ENCODE peak calls at places on chromosomes 16 and 17, in ten cellular contexts. X is colonic mucosa; Y is fibroblast of lung; B is HAP-1; E is trophoblast cell; Q is CD8-positive, alpha-beta memory T cell; M is heart left ventricle; Z is upper lobe of right lung; S is mammary epithelial cell; L is pancreas. K is an unnamed sample. For H3K4me1, the result is how much of the 10 kb centered on the place peaks cover.

GRCh38 chr17:978110-979093 is 1.2 kb downstream of the NXN start:
- DNase-seq in Q (peak), Z (peak), B (peak), E (no peak), M (peak), L (peak), S (peak), Y (peak), X (no peak), K (no peak)

GRCh38 chr17:13735444-13735843 is 133.7 kb upstream of the HS3ST3A1 start:
- DNase-seq in L (no peak), Y (peak), M (no peak), S (no peak), B (no peak), Q (no peak), X (no peak), E (no peak), Z (no peak), K (no peak)

GRCh38 chr17:21460358-21460757 is 84.2 kb downstream of the KCNJ12 start:
- DNase-seq in B (no peak), Q (no peak), S (no peak), E (no peak), X (no peak), M (no peak), Y (peak), Z (no peak), L (no peak), K (peak)

GRCh38 chr16:4103741-4104140 is 12.5 kb downstream of the ADCY9 start:
- DNase-seq in E (no peak), M (no peak), B (no peak), S (no peak), X (no peak), Q (no peak), L (no peak), Z (no peak), Y (peak), K (no peak)

GRCh38 chr17:33689725-33690124 is 396.6 kb upstream of the ASIC2 start:
- DNase-seq in M (no peak), X (no peak), Y (no peak), S (no peak), Z (no peak), Q (no peak), L (no peak), E (peak), B (no peak), K (no peak)

GRCh38 chr17:80637286-80637703 is 92.7 kb downstream of the RPTOR start:
- DNase-seq in X (no peak), Y (no peak), E (no peak), B (no peak), Z (no peak), S (no peak), Q (no peak), L (no peak), M (no peak), K (no peak)

GRCh38 chr17:64276961-64277505 is 14.0 kb upstream of the TEX2 start:
- DNase-seq in L (no peak), M (no peak), S (no peak), Y (no peak), E (peak), B (no peak), Q (no peak), X (no peak), Z (no peak), K (no peak)

GRCh38 chr16:54931041-54931756 is 534 bp downstream of the IRX5 start:
- DNase-seq in X (no peak), E (no peak), S (peak), Q (no peak), M (peak), Y (peak), B (peak), L (no peak), Z (peak), K (peak)

GRCh38 chr17:13403982-13404931 is 197.5 kb downstream of the HS3ST3A1 start:
- DNase-seq in L (no peak), X (no peak), B (no peak), Z (no peak), E (no peak), Q (no peak), M (no peak), S (no peak), Y (no peak), K (no peak)

GRCh38 chr17:82692268-82692667 is 6.2 kb downstream of the RAB40B start:
- DNase-seq in L (no peak), Z (no peak), S (no peak), E (no peak), X (no peak), Y (no peak), Q (no peak), M (no peak), B (no peak), K (no peak)

GRCh38 chr17:29212681-29213121 is 32.5 kb upstream of the MYO18A start:
- DNase-seq in S (peak), Q (no peak), X (no peak), M (no peak), L (no peak), B (no peak), E (peak), Y (no peak), Z (no peak), K (no peak)

GRCh38 chr16:21260870-21261791 is 17.0 kb downstream of the CRYM start:
- DNase-seq in L (peak), B (no peak), S (peak), X (peak), Q (no peak), Y (peak), Z (no peak), E (no peak), M (no peak), K (peak)

GRCh38 chr16:30472328-30472942 is at the start of gene ITGAL:
- DNase-seq in Y (no peak), X (peak), S (no peak), M (peak), Z (peak), E (peak), Q (peak), B (no peak), L (no peak), K (peak)

GRCh38 chr17:70426752-70427151 is 257.4 kb downstream of the KCNJ2 start:
- DNase-seq in M (no peak), E (no peak), Y (no peak), S (no peak), Q (no peak), L (no peak), B (no peak), X (no peak), Z (no peak), K (no peak)

GRCh38 chr17:16363749-16364536 is 10.7 kb upstream of the CENPV start:
- DNase-seq in Q (peak), B (peak), Z (peak), M (peak), E (peak), Y (peak), L (peak), X (peak), S (peak), K (no peak)

GRCh38 chr16:48164907-48165715 is 9.3 kb upstream of the ABCC12 start:
- DNase-seq in Y (peak), X (peak), E (peak), Q (peak), L (peak), Z (peak), M (peak), S (peak), B (peak), K (peak)

GRCh38 chr17:65783845-65784334 is 222.4 kb upstream of the AXIN2 start:
- DNase-seq in B (no peak), E (peak), L (no peak), S (peak), M (no peak), Q (no peak), Z (no peak), Y (peak), X (peak), K (no peak)

GRCh38 chr16:19116711-19117449 is 3.1 kb downstream of the ITPRIPL2 start:
- DNase-seq in Z (no peak), Q (no peak), B (no peak), M (no peak), E (peak), L (no peak), X (no peak), S (peak), Y (peak), K (no peak)

GRCh38 chr16:73056383-73056782 is 8.5 kb upstream of the ZFHX3 start:
- DNase-seq in E (no peak), L (no peak), B (no peak), S (no peak), Z (no peak), X (no peak), Q (no peak), Y (no peak), M (no peak), K (no peak)

GRCh38 chr16:50708373-50709060 is 15.1 kb downstream of the NOD2 start:
- DNase-seq in M (no peak), B (no peak), Q (no peak), Z (no peak), S (no peak), L (no peak), X (no peak), Y (no peak), E (no peak), K (no peak)

GRCh38 chr17:835263-835662 is 53.1 kb downstream of the MRM3 start:
- DNase-seq in M (no peak), X (no peak), Z (no peak), Y (peak), L (no peak), E (peak), S (peak), B (no peak), Q (no peak), K (no peak)

GRCh38 chr17:75517277-75517865 is 1.0 kb downstream of the TSEN54 start:
- DNase-seq in S (no peak), E (no peak), X (peak), M (no peak), B (peak), Z (peak), Y (no peak), L (no peak), Q (peak), K (no peak)

GRCh38 chr17:74369221-74369620 is 1.9 kb downstream of the GPR142 start:
- DNase-seq in E (no peak), M (peak), L (no peak), S (no peak), B (peak), Z (peak), Q (no peak), Y (no peak), X (peak), K (no peak)

GRCh38 chr17:64103751-64104364 is 26.1 kb downstream of the ERN1 start:
- DNase-seq in Z (no peak), L (no peak), Y (peak), X (no peak), M (no peak), S (peak), B (no peak), E (peak), Q (no peak), K (no peak)

GRCh38 chr17:73510981-73511442 is 133.2 kb downstream of the SDK2 start:
- DNase-seq in E (no peak), Z (no peak), Y (no peak), S (no peak), B (peak), Q (no peak), X (no peak), L (no peak), M (no peak), K (no peak)

GRCh38 chr16:5032748-5033167 is 977 bp downstream of the NAGPA start:
- DNase-seq in Y (no peak), S (no peak), Z (no peak), E (no peak), Q (no peak), B (no peak), X (peak), L (no peak), M (no peak), K (no peak)

GRCh38 chr17:74012465-74012864 is 191.0 kb upstream of the RPL38 start:
- DNase-seq in Q (peak), X (no peak), Y (no peak), E (no peak), Z (no peak), M (no peak), S (no peak), B (no peak), L (no peak), K (no peak)

GRCh38 chr16:19697756-19698318 is 20.2 kb downstream of the KNOP1 start:
- DNase-seq in S (no peak), M (no peak), Q (no peak), Y (no peak), L (peak), X (peak), E (peak), B (no peak), Z (no peak), K (no peak)

GRCh38 chr17:7562208-7562605 is 488 bp downstream of the SENP3 start:
- DNase-seq in S (no peak), L (no peak), Y (no peak), Q (no peak), X (no peak), E (no peak), M (no peak), B (no peak), Z (no peak), K (no peak)
- H3K4me1 ChIP-seq in S (under half), L (under half), Y (under half), Q (under half), X (under half), E (under half), M (under half), B (under half), Z (under half), K (under half)

DNA sequence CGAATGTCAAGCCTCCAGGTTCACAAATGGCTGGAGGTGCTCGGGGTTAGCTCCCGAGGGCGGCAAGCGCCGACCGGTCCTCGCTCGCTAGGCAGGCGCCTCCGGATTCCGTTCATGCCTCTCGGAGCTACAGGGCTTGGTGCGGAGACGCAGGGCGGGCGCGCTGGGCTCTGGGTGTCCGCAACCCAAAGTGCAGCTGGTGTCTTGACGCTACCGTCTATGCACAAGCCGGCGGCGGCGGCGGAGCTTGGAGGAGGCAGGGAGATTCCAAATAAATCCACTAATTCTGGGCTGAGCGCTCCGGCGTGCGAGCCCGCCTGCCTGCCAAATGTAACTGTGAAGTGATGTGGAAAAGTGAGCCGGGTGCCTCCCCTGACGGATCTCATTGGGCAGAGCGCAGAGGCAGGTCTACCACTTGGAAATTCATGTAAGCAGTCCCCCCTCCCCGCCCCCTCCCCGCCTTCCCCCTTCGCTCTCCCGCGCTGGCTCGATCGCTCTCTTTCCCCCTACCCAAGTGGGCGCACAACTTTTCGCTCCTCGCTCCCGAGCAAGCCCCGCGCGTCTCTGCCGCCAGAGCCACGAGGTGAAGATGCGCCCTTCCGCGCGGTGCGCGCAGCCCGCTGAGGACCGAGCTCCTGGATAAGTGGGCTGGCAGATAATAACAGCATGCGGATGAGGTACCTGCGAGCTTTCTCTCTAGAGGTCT is at the start of gene CDH8:
- DNase-seq in X (no peak), M (no peak), Y (peak), S (peak), Z (peak), Q (no peak), L (no peak), E (peak), B (no peak), K (no peak)
- H3K4me3 ChIP-seq in X (no peak), M (peak), Y (no peak), S (peak), Z (no peak), Q (no peak), L (no peak), E (peak), B (no peak), K (peak)

GRCh38 chr16:74575805-74576643 is 30.9 kb downstream of the GLG1 start:
- DNase-seq in Z (no peak), S (no peak), B (no peak), X (no peak), Y (no peak), M (no peak), L (no peak), E (no peak), Q (no peak), K (no peak)

GRCh38 chr16:74574146-74574545 is 32.8 kb downstream of the GLG1 start:
- DNase-seq in Q (no peak), B (no peak), E (no peak), Z (no peak), L (no peak), Y (no peak), M (no peak), S (no peak), X (no peak), K (no peak)

GRCh38 chr16:74577882-74578366 is 29.0 kb downstream of the GLG1 start:
- DNase-seq in L (no peak), Y (peak), X (no peak), M (no peak), S (peak), B (no peak), Z (no peak), Q (no peak), E (no peak), K (no peak)

GRCh38 chr16:74573622-74574021 is 33.3 kb downstream of the GLG1 start:
- DNase-seq in X (no peak), Y (no peak), Z (no peak), S (no peak), B (no peak), E (no peak), L (no peak), M (no peak), Q (no peak), K (no peak)

GRCh38 chr16:74575175-74575804 is 31.6 kb downstream of the GLG1 start:
- DNase-seq in L (no peak), B (no peak), X (no peak), Y (no peak), E (no peak), S (no peak), Q (no peak), Z (no peak), M (no peak), K (no peak)
- H3K4me1 ChIP-seq in L (under half), B (under half), X (under half), Y (under half), E (under half), S (under half), Q (under half), Z (under half), M (under half), K (under half)

GRCh38 chr17:7311110-7311698 is 3.8 kb downstream of the EIF5A start:
- DNase-seq in L (no peak), X (no peak), Z (no peak), M (no peak), Y (no peak), E (no peak), S (no peak), Q (no peak), B (no peak), K (no peak)

GRCh38 chr17:7314719-7315569 is at the start of gene GPS2:
- DNase-seq in L (peak), M (peak), E (peak), X (peak), Y (peak), S (peak), B (peak), Q (peak), Z (peak), K (peak)

GRCh38 chr17:7313890-7314718 is 1.1 kb downstream of the GPS2 start:
- DNase-seq in E (no peak), Z (no peak), Y (no peak), B (no peak), Q (no peak), L (no peak), M (no peak), S (peak), X (no peak), K (no peak)

GRCh38 chr17:7312432-7313027 is 2.6 kb downstream of the GPS2 start:
- DNase-seq in Q (no peak), E (no peak), M (no peak), Y (no peak), B (no peak), Z (no peak), L (no peak), X (no peak), S (no peak), K (no peak)

DNA sequence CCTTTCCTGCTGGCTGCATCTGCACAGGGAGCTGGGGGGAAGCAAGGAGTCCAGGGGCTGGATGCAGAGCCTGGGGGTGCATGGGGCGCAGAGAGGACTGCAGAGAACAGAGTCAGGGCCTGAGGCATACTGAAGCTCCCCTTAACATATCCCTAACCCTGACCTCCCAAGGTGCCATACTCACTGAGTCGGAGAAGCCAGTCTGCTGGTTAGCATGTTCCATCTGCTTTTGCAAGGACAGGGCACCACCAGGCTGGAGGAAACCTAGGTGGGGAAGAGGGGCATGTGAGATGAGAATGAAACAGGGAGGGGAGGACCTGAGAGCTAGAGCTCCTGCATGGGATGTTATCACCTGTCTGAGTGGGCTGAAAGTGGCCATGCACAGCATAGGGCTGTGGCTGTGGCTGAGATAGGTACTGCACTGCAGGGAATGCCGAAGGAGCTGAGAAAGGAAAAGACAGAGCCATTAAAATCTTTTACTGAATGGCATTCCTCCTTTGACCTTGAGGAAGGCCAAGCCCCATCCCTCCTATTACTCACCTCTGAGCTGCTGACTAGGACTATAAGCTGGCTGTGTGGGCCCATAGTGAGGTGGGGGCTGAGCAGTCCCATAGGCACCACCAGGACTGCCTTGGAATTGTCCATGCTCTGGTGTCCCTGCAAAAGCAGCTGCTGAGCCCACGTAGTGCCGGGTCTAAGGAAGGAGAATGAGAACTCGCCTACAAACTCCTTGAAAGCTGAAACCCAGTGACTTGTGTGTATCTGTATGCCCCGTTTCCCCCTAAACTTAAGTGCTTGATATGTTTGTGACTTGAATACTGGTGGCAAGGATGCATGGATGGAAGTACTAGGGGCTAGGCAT is 1.9 kb downstream of the GPS2 start:
- DNase-seq in L (no peak), Y (no peak), S (peak), M (no peak), Q (peak), X (no peak), E (no peak), Z (no peak), B (peak), K (no peak)
- H3K4me3 ChIP-seq in L (no peak), Y (no peak), S (no peak), M (no peak), Q (no peak), X (no peak), E (no peak), Z (no peak), B (no peak), K (peak)

DNA sequence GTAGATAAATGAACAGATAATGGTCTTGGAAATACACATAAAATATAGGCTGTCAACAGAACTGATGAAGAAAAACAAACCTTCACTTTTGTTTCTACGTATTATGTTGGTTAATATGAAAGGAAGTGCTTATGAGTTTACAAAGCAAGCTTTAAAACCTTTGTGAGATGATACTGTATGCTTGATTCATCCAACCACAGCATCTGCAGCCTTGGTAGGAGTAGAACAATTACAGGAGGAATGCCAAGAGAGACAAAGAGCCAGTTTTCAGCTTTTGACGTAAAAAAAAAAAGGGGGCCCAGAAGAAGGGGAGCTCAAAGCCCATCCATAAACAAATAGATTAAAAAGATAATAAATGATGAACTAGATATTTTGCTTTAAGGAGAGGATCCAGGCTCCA is 13.3 kb downstream of the FAM20A start:
- DNase-seq in M (no peak), S (no peak), Z (no peak), Y (no peak), B (no peak), Q (no peak), X (no peak), L (no peak), E (no peak), K (no peak)
- H3K4me1 ChIP-seq in M (under half), S (under half), Z (under half), Y (under half), B (under half), Q (under half), X (under half), L (under half), E (under half), K (under half)

GRCh38 chr16:88629835-88630234 is 8.5 kb upstream of the IL17C start:
- DNase-seq in M (no peak), E (no peak), Y (no peak), L (no peak), Z (no peak), B (no peak), S (no peak), X (no peak), Q (no peak), K (no peak)

GRCh38 chr16:88627531-88628411 is 10.6 kb upstream of the IL17C start:
- DNase-seq in M (no peak), L (no peak), X (no peak), B (no peak), E (no peak), S (no peak), Y (no peak), Q (no peak), Z (no peak), K (no peak)

GRCh38 chr16:88630433-88630832 is 7.9 kb upstream of the IL17C start:
- DNase-seq in Q (no peak), B (no peak), Z (no peak), M (no peak), L (no peak), Y (no peak), S (no peak), E (no peak), X (no peak), K (no peak)

GRCh38 chr16:88626646-88627045 is 11.7 kb upstream of the IL17C start:
- DNase-seq in L (no peak), E (no peak), Q (no peak), Y (no peak), X (no peak), Z (no peak), B (no peak), S (no peak), M (no peak), K (no peak)

GRCh38 chr16:88628512-88628974 is 9.8 kb upstream of the IL17C start:
- DNase-seq in B (peak), X (no peak), E (peak), Z (no peak), M (peak), Y (no peak), S (no peak), L (no peak), Q (no peak), K (no peak)
- H3K4me3 ChIP-seq in B (no peak), X (no peak), E (no peak), Z (no peak), M (no peak), Y (no peak), S (no peak), L (no peak), Q (no peak), K (no peak)

K was measured in ascending aorta.